ENCODE peak calls at places on chromosomes 5 and 9, in five cellular contexts. X is MCF 10A; A is lung microvascular endothelial cell; B is effector memory CD4-positive, alpha-beta T cell; H is AML-193. D is an unnamed sample.

GRCh38 chr5:169249001-169249400 is 51.9 kb downstream of the SLIT3 start:
- DNase-seq in B (no peak), H (no peak), A (no peak), X (no peak), D (no peak)

GRCh38 chr5:38369692-38370091 is 111.3 kb downstream of the EGFLAM start:
- DNase-seq in B (no peak), H (no peak), A (no peak), X (no peak), D (no peak)

GRCh38 chr9:74770508-74771261 is 117.0 kb downstream of the TRPM6 start:
- DNase-seq in A (peak; percentile 30), X (peak; percentile 6), B (peak; percentile 25), H (peak; percentile 23), D (peak; percentile 91)

GRCh38 chr9:121650220-121651013 is 1.0 kb upstream of the DAB2IP start:
- DNase-seq in B (no peak), H (no peak), X (peak; percentile 48), A (peak; percentile 16), D (no peak)

GRCh38 chr9:128902351-128903078 is 18.3 kb upstream of the PHYHD1 start:
- DNase-seq in A (peak; percentile 7), X (peak; percentile 72), H (no peak), B (peak; percentile 71), D (peak; percentile 56)

GRCh38 chr9:80143899-80144298 is 572.1 kb downstream of the TLE4 start:
- DNase-seq in X (no peak), B (no peak), H (no peak), A (no peak), D (no peak)

GRCh38 chr9:93127395-93127911 is 6.6 kb downstream of the NINJ1 start:
- DNase-seq in X (no peak), A (no peak), B (no peak), H (peak; percentile 48), D (peak; percentile 25)

GRCh38 chr9:134501266-134502181 is 140.1 kb upstream of the COL5A1 start:
- DNase-seq in H (no peak), B (no peak), X (no peak), A (no peak), D (no peak)

GRCh38 chr5:9140711-9141110 is 405.2 kb downstream of the SEMA5A start:
- DNase-seq in B (no peak), H (no peak), A (no peak), X (no peak), D (no peak)

GRCh38 chr9:94693485-94694191 is 32.9 kb upstream of the AOPEP start:
- DNase-seq in B (no peak), X (no peak), A (no peak), H (no peak), D (no peak)

GRCh38 chr5:135944967-135945560 is 9.7 kb downstream of the LECT2 start:
- DNase-seq in H (peak; percentile 50), A (peak; percentile 84), X (peak; percentile 94), B (peak; percentile 11), D (peak; percentile 88)

GRCh38 chr9:2642068-2642467 is 20.5 kb downstream of the VLDLR start:
- DNase-seq in H (no peak), B (no peak), X (no peak), A (no peak), D (no peak)

GRCh38 chr5:53253421-53253871 is 143.9 kb upstream of the MOCS2 start:
- DNase-seq in X (no peak), B (no peak), H (no peak), A (no peak), D (no peak)

GRCh38 chr5:88663793-88664216 is 219.2 kb downstream of the MEF2C start:
- DNase-seq in A (no peak), X (no peak), H (no peak), B (no peak), D (no peak)

GRCh38 chr9:2837915-2838314 is 6.0 kb downstream of the PUM3 start:
- DNase-seq in H (peak; percentile 11), A (peak; percentile 36), B (no peak), X (no peak), D (no peak)

GRCh38 chr9:132673355-132673754 is 3.1 kb downstream of the GTF3C4 start:
- DNase-seq in B (no peak), A (peak; percentile 20), X (peak; percentile 36), H (peak; percentile 33), D (peak; percentile 68)

GRCh38 chr5:1537166-1538154 is 13.7 kb upstream of the LPCAT1 start:
- DNase-seq in A (no peak), H (no peak), B (no peak), X (no peak), D (no peak)

GRCh38 chr5:446066-446725 is 3.2 kb downstream of the EXOC3 start:
- DNase-seq in B (no peak), X (no peak), A (no peak), H (no peak), D (no peak)

GRCh38 chr9:36136277-36136893 is at the start of gene GLIPR2:
- DNase-seq in H (peak; percentile 70), B (peak; percentile 71), A (peak; percentile 73), X (peak; percentile 50), D (peak; percentile 49)

GRCh38 chr5:173494446-173494845 is 122.0 kb downstream of the BOD1 start:
- DNase-seq in B (no peak), X (no peak), A (no peak), H (no peak), D (no peak)

GRCh38 chr5:156178117-156178516 is 148.8 kb upstream of the SGCD start:
- DNase-seq in B (no peak), H (no peak), A (no peak), X (no peak), D (no peak)

GRCh38 chr9:90847971-90848370 is 46.4 kb downstream of the SYK start:
- DNase-seq in A (no peak), B (no peak), X (no peak), H (no peak), D (no peak)

GRCh38 chr9:84218322-84218721 is 122.2 kb downstream of the SLC28A3 start:
- DNase-seq in B (no peak), X (no peak), H (no peak), A (no peak), D (no peak)

GRCh38 chr9:134971196-134971595 is 53.5 kb upstream of the FCN1 start:
- DNase-seq in H (no peak), B (no peak), X (no peak), A (no peak), D (no peak)

GRCh38 chr5:174717826-174718455 is 6.4 kb upstream of the MSX2 start:
- DNase-seq in H (no peak), X (no peak), B (no peak), A (no peak), D (no peak)

GRCh38 chr9:114372971-114373591 is 14.7 kb downstream of the AKNA start:
- DNase-seq in B (peak; percentile 74), A (peak; percentile 28), H (peak; percentile 95), X (no peak), D (peak; percentile 99)

GRCh38 chr5:147893820-147894219 is 12.5 kb downstream of the C5orf46 start:
- DNase-seq in A (no peak), H (no peak), B (no peak), X (no peak), D (no peak)